ENCODE peak calls at places on chromosomes 7 and 10, in ten cellular contexts. N is OCI-LY7; Q is A549; C is uterus; D is cardiac muscle cell; G is tibial nerve; J is aorta; B is naive thymus-derived CD4-positive, alpha-beta T cell; H is CD4-positive, CD25-positive, alpha-beta regulatory T cell; A is GM23248. K is an unnamed sample. For H3K4me1, the result is how much of the 10 kb centered on the place peaks cover.

GRCh38 chr10:117342638-117343037 is 32.6 kb downstream of the PDZD8 start:
- DNase-seq in N (no peak), Q (peak), C (no peak), D (peak), G (no peak), J (no peak), B (no peak), H (no peak), A (peak), K (no peak)

GRCh38 chr10:92434385-92434784 is 139.5 kb downstream of the IDE start:
- DNase-seq in N (no peak), Q (no peak), C (no peak), D (no peak), G (no peak), J (no peak), B (no peak), H (no peak), A (no peak), K (no peak)

GRCh38 chr10:19654576-19654975 is 161.7 kb upstream of the PLXDC2 start:
- DNase-seq in N (no peak), Q (no peak), C (no peak), D (peak), G (no peak), J (no peak), B (no peak), H (no peak), A (peak), K (no peak)

GRCh38 chr7:30430777-30431176 is 47.8 kb downstream of the NOD1 start:
- DNase-seq in N (peak), Q (no peak), C (no peak), D (no peak), G (no peak), J (no peak), B (no peak), H (no peak), A (no peak), K (no peak)

GRCh38 chr7:142516038-142516501 is 233.2 kb upstream of the PRSS1 start:
- DNase-seq in N (peak), Q (peak), C (no peak), D (peak), G (no peak), J (no peak), B (no peak), H (peak), A (peak), K (no peak)

GRCh38 chr7:549891-550625 is 30.4 kb upstream of the PDGFA start:
- DNase-seq in N (no peak), Q (no peak), C (no peak), D (no peak), G (no peak), J (peak), B (no peak), H (no peak), A (no peak), K (no peak)

GRCh38 chr7:150383710-150384397 is 4.7 kb downstream of the ZNF775 start:
- DNase-seq in N (no peak), Q (no peak), C (no peak), D (no peak), G (peak), J (no peak), B (no peak), H (no peak), A (no peak), K (no peak)

GRCh38 chr10:28387141-28387540 is 84.3 kb upstream of the MPP7 start:
- DNase-seq in N (no peak), Q (peak), C (no peak), D (no peak), G (no peak), J (no peak), B (no peak), H (no peak), A (no peak), K (no peak)

GRCh38 chr10:19120381-19120908 is 71.8 kb downstream of the MALRD1 start:
- DNase-seq in N (no peak), Q (no peak), C (no peak), D (no peak), G (no peak), J (no peak), B (no peak), H (no peak), A (no peak), K (no peak)

GRCh38 chr7:49245062-49245461 is 320.7 kb downstream of the CDC14C start:
- DNase-seq in N (no peak), Q (no peak), C (no peak), D (no peak), G (no peak), J (no peak), B (no peak), H (no peak), A (no peak), K (no peak)

GRCh38 chr7:85186521-85187241 is at the start of gene SEMA3D:
- DNase-seq in N (no peak), Q (peak), C (peak), D (peak), G (peak), J (peak), B (peak), H (no peak), A (peak), K (no peak)

GRCh38 chr7:126026421-126027088 is 1096.9 kb upstream of the POT1 start:
- DNase-seq in N (no peak), Q (no peak), C (no peak), D (no peak), G (no peak), J (no peak), B (no peak), H (no peak), A (no peak), K (no peak)

GRCh38 chr10:74460812-74461211 is 309.8 kb downstream of the ADK start:
- DNase-seq in N (peak), Q (no peak), C (no peak), D (peak), G (no peak), J (no peak), B (no peak), H (no peak), A (peak), K (no peak)

GRCh38 chr10:90919683-90920574 is 958 bp downstream of the ANKRD1 start:
- DNase-seq in N (no peak), Q (no peak), C (no peak), D (no peak), G (no peak), J (no peak), B (no peak), H (no peak), A (no peak), K (no peak)

GRCh38 chr7:2689951-2690705 is 2.1 kb downstream of the AMZ1 start:
- DNase-seq in N (no peak), Q (no peak), C (no peak), D (peak), G (no peak), J (no peak), B (no peak), H (no peak), A (peak), K (no peak)

GRCh38 chr7:69609901-69610674 is 11.8 kb downstream of the AUTS2 start:
- DNase-seq in N (no peak), Q (no peak), C (no peak), D (no peak), G (no peak), J (no peak), B (no peak), H (no peak), A (no peak), K (no peak)
- H3K4me1 ChIP-seq in N (half or more), Q (under half), C (under half), D (under half), G (under half), J (under half), B (under half), H (under half), A (under half), K (under half)

GRCh38 chr10:63260860-63261251 is 127.7 kb downstream of the NRBF2 start:
- DNase-seq in N (peak), Q (no peak), C (no peak), D (no peak), G (no peak), J (no peak), B (no peak), H (no peak), A (no peak), K (no peak)
- H3K4me1 ChIP-seq in N (half or more), Q (half or more), C (under half), D (under half), G (half or more), J (under half), B (half or more), H (half or more), A (under half), K (half or more)

GRCh38 chr10:43867113-43867512 is 218.4 kb upstream of the ZNF32 start:
- DNase-seq in N (no peak), Q (no peak), C (no peak), D (no peak), G (no peak), J (no peak), B (no peak), H (no peak), A (no peak), K (no peak)

GRCh38 chr10:43867667-43868361 is 219.1 kb upstream of the ZNF32 start:
- DNase-seq in N (no peak), Q (no peak), C (no peak), D (peak), G (no peak), J (no peak), B (no peak), H (no peak), A (peak), K (no peak)

GRCh38 chr10:43865275-43866135 is 216.8 kb upstream of the ZNF32 start:
- DNase-seq in N (no peak), Q (no peak), C (no peak), D (peak), G (no peak), J (no peak), B (no peak), H (no peak), A (no peak), K (no peak)

GRCh38 chr10:43868362-43868672 is 219.6 kb upstream of the ZNF32 start:
- DNase-seq in N (no peak), Q (no peak), C (no peak), D (no peak), G (no peak), J (no peak), B (no peak), H (no peak), A (no peak), K (no peak)

DNA sequence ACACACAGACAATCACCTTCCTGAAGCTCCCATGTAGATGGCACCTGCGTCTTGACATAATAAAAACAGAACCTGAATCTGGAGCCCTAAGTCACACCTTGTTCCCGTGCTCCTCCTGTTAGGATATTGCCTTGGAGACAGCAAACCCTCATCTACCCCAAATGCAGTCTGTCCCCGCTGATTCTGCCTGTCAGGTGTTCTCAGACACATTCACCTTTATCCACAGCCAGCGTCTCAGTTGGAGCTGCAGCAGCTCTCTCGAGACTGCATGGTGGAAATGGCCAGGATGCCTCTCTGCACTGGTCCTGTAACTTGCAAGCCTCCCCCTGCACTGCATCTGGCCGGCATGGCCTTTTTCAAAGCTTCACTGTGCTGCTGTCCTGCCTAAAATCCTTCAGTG is 218.0 kb upstream of the ZNF32 start:
- DNase-seq in N (no peak), Q (no peak), C (no peak), D (no peak), G (no peak), J (no peak), B (no peak), H (no peak), A (no peak), K (no peak)
- H3K4me1 ChIP-seq in N (under half), Q (under half), C (under half), D (under half), G (under half), J (under half), B (under half), H (under half), A (half or more), K (under half)

DNA sequence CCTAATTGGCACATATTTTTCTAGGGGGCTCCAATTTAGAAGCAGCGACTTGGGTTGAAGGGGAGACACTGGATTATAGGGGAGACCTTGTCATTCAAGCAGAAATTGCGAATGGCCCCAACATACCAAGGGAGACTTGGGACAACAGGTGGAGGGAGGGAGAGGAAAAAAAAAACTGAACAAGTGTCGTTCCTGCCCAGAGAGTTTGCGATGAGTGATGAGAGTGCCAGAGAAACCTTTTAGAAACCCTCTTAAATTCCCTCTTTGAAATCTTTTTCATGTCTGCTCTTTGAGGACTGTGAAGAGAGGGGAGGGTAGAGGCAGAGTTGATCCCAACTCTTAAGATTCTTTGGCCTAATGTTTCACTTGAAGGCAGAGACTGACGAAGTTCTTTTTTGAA is 24.3 kb downstream of the RBM20 start:
- DNase-seq in N (no peak), Q (no peak), C (no peak), D (no peak), G (no peak), J (no peak), B (no peak), H (no peak), A (no peak), K (no peak)
- H3K4me1 ChIP-seq in N (under half), Q (under half), C (under half), D (under half), G (under half), J (under half), B (under half), H (under half), A (under half), K (under half)

DNA sequence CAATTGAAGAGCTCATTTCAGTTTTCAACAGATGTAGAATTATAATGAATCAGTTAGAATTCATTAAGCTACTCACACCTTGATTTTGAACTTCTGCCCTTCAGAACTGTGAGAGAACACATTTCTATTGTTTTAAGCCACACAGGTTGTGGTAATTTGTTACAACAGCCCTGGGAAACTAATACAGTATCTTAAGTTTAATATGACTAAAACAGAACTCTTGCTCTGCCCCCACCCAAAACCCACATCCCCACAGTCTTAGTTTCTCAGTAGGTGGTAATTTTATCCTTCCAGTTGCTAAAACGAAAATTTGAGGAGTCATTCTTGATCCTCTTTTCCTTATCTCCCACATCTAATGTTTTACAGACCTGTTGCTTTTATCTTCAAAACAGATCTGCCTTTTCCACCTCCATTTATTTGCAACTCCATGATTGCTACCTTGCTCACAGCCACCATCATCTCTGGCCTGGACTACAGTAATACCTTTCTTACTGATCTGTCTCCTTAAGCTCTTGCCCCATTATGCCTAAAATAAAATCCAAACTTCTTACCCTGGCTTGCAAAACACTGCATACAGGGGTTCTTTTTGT is 72.8 kb upstream of the NXPH1 start:
- DNase-seq in N (no peak), Q (no peak), C (no peak), D (no peak), G (no peak), J (no peak), B (no peak), H (no peak), A (no peak), K (no peak)
- H3K4me1 ChIP-seq in N (under half), Q (under half), C (under half), D (under half), G (under half), J (under half), B (under half), H (under half), A (under half), K (under half)

DNA sequence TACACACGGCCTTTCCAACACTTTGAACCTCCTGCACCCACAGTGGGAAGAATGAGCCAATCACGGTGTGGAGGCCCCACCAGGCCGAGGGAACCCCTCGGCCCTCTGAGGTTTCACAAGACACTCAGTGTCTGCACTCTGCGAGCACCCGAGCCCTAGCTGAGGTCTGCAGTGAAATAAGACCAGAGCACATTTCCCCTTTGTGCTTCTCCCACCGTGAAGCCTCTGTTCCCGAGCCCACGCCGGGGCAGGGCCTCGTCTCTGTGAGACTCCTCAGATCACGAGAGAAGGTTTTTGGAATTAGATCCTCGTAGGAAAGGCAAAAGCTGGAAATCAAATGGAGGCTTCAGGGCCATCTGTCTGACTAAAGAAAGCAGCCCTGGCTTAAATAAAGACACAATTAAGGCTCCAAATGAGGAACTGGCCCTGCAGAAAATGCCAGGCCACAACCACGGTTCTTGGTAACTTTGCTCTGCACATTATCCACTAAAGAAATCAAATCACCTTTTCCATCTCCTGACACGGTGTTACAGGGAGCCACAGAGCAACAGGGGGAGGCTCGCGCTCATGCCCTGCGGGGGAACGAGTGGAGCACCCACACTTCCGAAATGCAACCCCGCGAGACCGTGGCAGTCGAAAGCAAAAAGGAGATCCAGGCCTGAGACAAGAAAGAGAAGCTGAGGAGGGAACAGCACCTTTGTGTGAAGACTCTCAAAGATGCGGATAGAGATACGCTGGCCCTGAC is 43.7 kb downstream of the FAM53B start:
- DNase-seq in N (no peak), Q (no peak), C (no peak), D (no peak), G (no peak), J (peak), B (no peak), H (no peak), A (no peak), K (no peak)
- H3K4me1 ChIP-seq in N (half or more), Q (under half), C (under half), D (under half), G (half or more), J (under half), B (half or more), H (half or more), A (under half), K (half or more)

DNA sequence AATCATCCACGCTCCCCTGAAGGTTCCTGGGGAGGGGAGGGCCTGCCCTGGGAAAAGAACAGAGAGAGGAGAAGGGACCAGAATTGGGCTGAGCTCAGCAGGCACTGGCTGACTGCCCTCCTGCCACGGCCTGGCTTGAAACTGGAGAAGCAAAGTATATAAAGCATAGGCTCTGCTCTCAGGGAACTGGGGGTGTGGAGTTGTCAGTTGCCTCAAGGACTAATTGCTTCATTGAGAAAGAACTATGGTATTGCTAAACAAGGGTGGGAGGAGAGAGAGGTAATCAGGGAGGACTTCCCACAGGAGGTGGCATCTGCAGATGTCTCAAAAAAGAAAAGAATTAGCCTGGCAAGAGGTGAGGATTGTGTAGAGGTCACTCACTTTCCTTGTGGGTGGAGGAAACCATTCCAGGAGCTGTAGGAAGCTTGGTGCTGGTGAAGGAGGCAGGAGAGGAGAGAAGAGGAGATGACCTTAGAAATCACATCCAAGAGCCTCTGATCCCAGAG is 2.2 kb downstream of the PILRB start:
- DNase-seq in N (no peak), Q (no peak), C (no peak), D (no peak), G (no peak), J (no peak), B (no peak), H (no peak), A (no peak), K (no peak)
- H3K4me1 ChIP-seq in N (under half), Q (under half), C (under half), D (under half), G (under half), J (under half), B (under half), H (under half), A (under half), K (under half)

GRCh38 chr10:110163841-110164240 is 43.6 kb upstream of the MXI1 start:
- DNase-seq in N (no peak), Q (no peak), C (no peak), D (no peak), G (no peak), J (no peak), B (no peak), H (no peak), A (no peak), K (no peak)
- H3K4me1 ChIP-seq in N (under half), Q (under half), C (under half), D (under half), G (under half), J (under half), B (under half), H (under half), A (under half), K (under half)